ENCODE peak calls at places on chromosomes 16 and 17, in six cellular contexts. One of them, this sample, is unnamed.

GRCh38 chr17:20935740-20936139 is 107.1 kb downstream of the USP22 start:
- DNase-seq in hepatocyte: no peak
- DNase-seq in MM.1S: peak; percentile 13
- DNase-seq in neural progenitor cell: no peak
- DNase-seq in HCT116: no peak
- DNase-seq in GM23338: no peak
- DNase-seq in this sample: peak; percentile 84

GRCh38 chr17:65099941-65100315 is 37.2 kb upstream of the RGS9 start:
- DNase-seq in MM.1S: peak; percentile 50
- DNase-seq in HCT116: peak; percentile 80
- DNase-seq in GM23338: peak; percentile 21
- DNase-seq in neural progenitor cell: no peak
- DNase-seq in hepatocyte: no peak
- DNase-seq in this sample: peak; percentile 94

GRCh38 chr17:40510328-40510648 is 8.9 kb upstream of the TNS4 start:
- DNase-seq in MM.1S: no peak
- DNase-seq in hepatocyte: no peak
- DNase-seq in GM23338: no peak
- DNase-seq in neural progenitor cell: no peak
- DNase-seq in HCT116: peak; percentile 85
- DNase-seq in this sample: peak; percentile 87

GRCh38 chr16:73743665-73744496 is 552.7 kb upstream of the PSMD7 start:
- DNase-seq in MM.1S: no peak
- DNase-seq in HCT116: no peak
- DNase-seq in neural progenitor cell: peak; percentile 54
- DNase-seq in GM23338: peak; percentile 60
- DNase-seq in hepatocyte: no peak
- DNase-seq in this sample: no peak

GRCh38 chr16:10226672-10227306 is 44.6 kb upstream of the GRIN2A start:
- DNase-seq in MM.1S: no peak
- DNase-seq in neural progenitor cell: peak; percentile 31
- DNase-seq in hepatocyte: no peak
- DNase-seq in GM23338: no peak
- DNase-seq in HCT116: no peak
- DNase-seq in this sample: no peak

GRCh38 chr16:30370444-30371247 is at the start of gene TBC1D10B:
- DNase-seq in HCT116: peak; percentile 100
- DNase-seq in neural progenitor cell: peak; percentile 100
- DNase-seq in GM23338: peak; percentile 100
- DNase-seq in MM.1S: peak; percentile 99
- DNase-seq in hepatocyte: peak; percentile 99
- DNase-seq in this sample: peak; percentile 99

GRCh38 chr16:85567101-85567866 is 45.8 kb upstream of the GSE1 start:
- DNase-seq in MM.1S: no peak
- DNase-seq in hepatocyte: no peak
- DNase-seq in GM23338: peak; percentile 56
- DNase-seq in HCT116: no peak
- DNase-seq in neural progenitor cell: no peak
- DNase-seq in this sample: peak; percentile 34

GRCh38 chr17:17385502-17385901 is 82.3 kb downstream of the NT5M start:
- DNase-seq in hepatocyte: no peak
- DNase-seq in HCT116: no peak
- DNase-seq in MM.1S: no peak
- DNase-seq in neural progenitor cell: peak; percentile 40
- DNase-seq in GM23338: no peak
- DNase-seq in this sample: no peak

GRCh38 chr17:18932360-18933055 is 19.5 kb upstream of the SLC5A10 start:
- DNase-seq in HCT116: no peak
- DNase-seq in MM.1S: no peak
- DNase-seq in GM23338: no peak
- DNase-seq in neural progenitor cell: no peak
- DNase-seq in hepatocyte: no peak
- DNase-seq in this sample: no peak

GRCh38 chr16:14309001-14309886 is 238.1 kb downstream of the MRTFB start:
- DNase-seq in HCT116: no peak
- DNase-seq in GM23338: peak; percentile 90
- DNase-seq in hepatocyte: peak; percentile 53
- DNase-seq in neural progenitor cell: peak; percentile 42
- DNase-seq in MM.1S: no peak
- DNase-seq in this sample: peak; percentile 85

GRCh38 chr16:75341934-75342811 is 90.7 kb upstream of the BCAR1 start:
- DNase-seq in neural progenitor cell: no peak
- DNase-seq in MM.1S: no peak
- DNase-seq in hepatocyte: peak; percentile 50
- DNase-seq in HCT116: no peak
- DNase-seq in GM23338: no peak
- DNase-seq in this sample: peak; percentile 88

GRCh38 chr16:82605863-82606620 is 20.7 kb upstream of the CDH13 start:
- DNase-seq in hepatocyte: peak; percentile 20
- DNase-seq in neural progenitor cell: peak; percentile 38
- DNase-seq in GM23338: peak; percentile 81
- DNase-seq in MM.1S: no peak
- DNase-seq in HCT116: no peak
- DNase-seq in this sample: no peak

GRCh38 chr16:85321856-85322271 is 209.6 kb upstream of the CIBAR2 start:
- DNase-seq in hepatocyte: no peak
- DNase-seq in neural progenitor cell: no peak
- DNase-seq in MM.1S: no peak
- DNase-seq in GM23338: no peak
- DNase-seq in HCT116: no peak
- DNase-seq in this sample: no peak

GRCh38 chr16:17408955-17409441 is 61.8 kb downstream of the XYLT1 start:
- DNase-seq in GM23338: no peak
- DNase-seq in hepatocyte: no peak
- DNase-seq in HCT116: no peak
- DNase-seq in neural progenitor cell: no peak
- DNase-seq in MM.1S: peak; percentile 40
- DNase-seq in this sample: no peak

GRCh38 chr17:38751803-38752118 is 780 bp upstream of the PSMB3 start:
- DNase-seq in GM23338: peak; percentile 90
- DNase-seq in MM.1S: peak; percentile 84
- DNase-seq in hepatocyte: peak; percentile 94
- DNase-seq in neural progenitor cell: peak; percentile 94
- DNase-seq in HCT116: peak; percentile 66
- DNase-seq in this sample: peak; percentile 84

GRCh38 chr16:28181557-28181914 is 30.2 kb downstream of the XPO6 start:
- DNase-seq in MM.1S: no peak
- DNase-seq in GM23338: no peak
- DNase-seq in neural progenitor cell: no peak
- DNase-seq in HCT116: peak; percentile 51
- DNase-seq in hepatocyte: peak; percentile 78
- DNase-seq in this sample: peak; percentile 61

GRCh38 chr16:2211923-2212347 is 1.3 kb upstream of the BRICD5 start:
- DNase-seq in neural progenitor cell: no peak
- DNase-seq in GM23338: no peak
- DNase-seq in MM.1S: no peak
- DNase-seq in HCT116: no peak
- DNase-seq in hepatocyte: no peak
- DNase-seq in this sample: no peak

GRCh38 chr16:2212362-2213324 is 2.0 kb upstream of the BRICD5 start:
- DNase-seq in HCT116: no peak
- DNase-seq in GM23338: no peak
- DNase-seq in hepatocyte: no peak
- DNase-seq in MM.1S: no peak
- DNase-seq in neural progenitor cell: no peak
- DNase-seq in this sample: peak; percentile 76

GRCh38 chr16:2213817-2214720 is 571 bp downstream of the PGP start:
- DNase-seq in MM.1S: no peak
- DNase-seq in hepatocyte: peak; percentile 55
- DNase-seq in GM23338: peak; percentile 40
- DNase-seq in HCT116: no peak
- DNase-seq in neural progenitor cell: peak; percentile 51
- DNase-seq in this sample: no peak

GRCh38 chr16:2216330-2216729 is 1.7 kb upstream of the PGP start:
- DNase-seq in hepatocyte: no peak
- DNase-seq in MM.1S: no peak
- DNase-seq in GM23338: no peak
- DNase-seq in neural progenitor cell: no peak
- DNase-seq in HCT116: no peak
- DNase-seq in this sample: no peak

GRCh38 chr16:2214721-2214970 is at the start of gene PGP:
- DNase-seq in neural progenitor cell: no peak
- DNase-seq in GM23338: no peak
- DNase-seq in MM.1S: no peak
- DNase-seq in HCT116: no peak
- DNase-seq in hepatocyte: no peak
- DNase-seq in this sample: no peak
- TF ChIP-seq EZH2 in neural progenitor cell: no peak
- TF ChIP-seq EZH2 in GM23338: no peak
- TF ChIP-seq EZH2 in MM.1S: no peak
- TF ChIP-seq EZH2 in HCT116: no peak
- TF ChIP-seq EZH2 in hepatocyte: no peak
- TF ChIP-seq EZH2 in this sample: no peak

GRCh38 chr16:56848955-56849689 is 15.9 kb upstream of the SLC12A3 start:
- DNase-seq in MM.1S: no peak
- DNase-seq in HCT116: no peak
- DNase-seq in neural progenitor cell: no peak
- DNase-seq in GM23338: no peak
- DNase-seq in hepatocyte: no peak
- DNase-seq in this sample: peak; percentile 64

GRCh38 chr16:56849690-56850680 is 15.0 kb upstream of the SLC12A3 start:
- DNase-seq in HCT116: no peak
- DNase-seq in MM.1S: no peak
- DNase-seq in GM23338: no peak
- DNase-seq in hepatocyte: no peak
- DNase-seq in neural progenitor cell: no peak
- DNase-seq in this sample: no peak

GRCh38 chr16:56852401-56852730 is 12.6 kb upstream of the SLC12A3 start:
- DNase-seq in neural progenitor cell: no peak
- DNase-seq in hepatocyte: no peak
- DNase-seq in GM23338: no peak
- DNase-seq in MM.1S: no peak
- DNase-seq in HCT116: no peak
- DNase-seq in this sample: no peak

GRCh38 chr16:56852968-56853367 is 12.0 kb upstream of the SLC12A3 start:
- DNase-seq in GM23338: no peak
- DNase-seq in HCT116: no peak
- DNase-seq in neural progenitor cell: no peak
- DNase-seq in MM.1S: no peak
- DNase-seq in hepatocyte: no peak
- DNase-seq in this sample: no peak

DNA sequence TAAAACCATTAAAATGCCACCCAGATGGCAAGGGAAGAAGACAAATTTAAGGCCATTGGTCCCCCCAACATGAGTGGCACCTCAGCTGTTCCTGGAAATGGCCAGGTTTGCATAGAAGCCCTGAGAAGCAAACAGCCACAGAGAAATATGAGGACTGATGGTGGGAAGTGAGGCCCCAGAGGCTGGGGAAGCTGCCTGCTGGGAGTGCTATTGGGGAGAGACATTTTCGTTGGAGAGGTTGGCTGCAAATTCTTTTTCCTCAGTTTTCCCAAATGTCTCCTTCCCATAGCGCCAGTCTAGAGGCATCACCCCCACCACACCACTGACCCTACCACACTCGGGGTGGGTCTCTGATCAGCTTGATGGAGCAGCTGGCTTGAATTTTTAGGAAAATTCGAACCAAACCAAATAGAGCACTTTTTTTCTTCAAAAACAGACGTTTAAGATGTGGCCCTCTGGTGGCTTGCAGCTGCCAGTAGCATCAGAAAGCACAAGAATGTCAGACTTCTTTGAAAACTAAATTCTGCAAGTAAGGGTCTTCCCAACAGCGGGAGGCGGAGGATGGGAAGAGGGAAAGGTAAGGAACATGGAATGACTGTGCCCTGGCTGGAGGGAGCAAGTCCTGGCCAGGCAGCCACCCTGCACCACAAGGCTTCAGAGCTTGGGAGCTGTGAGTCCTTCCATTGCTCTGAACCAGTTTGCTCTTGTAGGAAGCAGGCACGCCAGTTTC is 13.2 kb upstream of the SLC12A3 start:
- DNase-seq in hepatocyte: no peak
- DNase-seq in MM.1S: no peak
- DNase-seq in HCT116: no peak
- DNase-seq in GM23338: peak; percentile 82
- DNase-seq in neural progenitor cell: peak; percentile 55
- DNase-seq in this sample: no peak
- TF ChIP-seq CTCF in hepatocyte: peak; percentile 43
- TF ChIP-seq CTCF in MM.1S: peak; percentile 41
- TF ChIP-seq CTCF in HCT116: peak; percentile 59
- TF ChIP-seq CTCF in GM23338: peak; percentile 70
- TF ChIP-seq CTCF in neural progenitor cell: peak; percentile 66
- TF ChIP-seq CTCF in this sample: peak; percentile 49

GRCh38 chr16:76729525-76729924 is 452.3 kb downstream of the CNTNAP4 start:
- DNase-seq in GM23338: peak; percentile 10
- DNase-seq in hepatocyte: peak; percentile 63
- DNase-seq in MM.1S: no peak
- DNase-seq in neural progenitor cell: no peak
- DNase-seq in HCT116: no peak
- DNase-seq in this sample: peak; percentile 78
- TF ChIP-seq EZH2phosphoT487 in GM23338: no peak
- TF ChIP-seq EZH2phosphoT487 in hepatocyte: peak; percentile 99
- TF ChIP-seq EZH2phosphoT487 in MM.1S: no peak
- TF ChIP-seq EZH2phosphoT487 in neural progenitor cell: no peak
- TF ChIP-seq EZH2phosphoT487 in HCT116: no peak
- TF ChIP-seq EZH2phosphoT487 in this sample: no peak

GRCh38 chr17:1228752-1229353 is 41.4 kb upstream of the BHLHA9 start:
- DNase-seq in HCT116: no peak
- DNase-seq in neural progenitor cell: peak; percentile 24
- DNase-seq in MM.1S: no peak
- DNase-seq in GM23338: no peak
- DNase-seq in hepatocyte: no peak
- DNase-seq in this sample: no peak
- TF ChIP-seq EZH2 in HCT116: no peak
- TF ChIP-seq EZH2 in neural progenitor cell: peak; percentile 82
- TF ChIP-seq EZH2 in MM.1S: no peak
- TF ChIP-seq EZH2 in GM23338: peak; percentile 2
- TF ChIP-seq EZH2 in hepatocyte: no peak
- TF ChIP-seq EZH2 in this sample: no peak

GRCh38 chr16:89712476-89712805 is 8.3 kb downstream of the VPS9D1 start:
- DNase-seq in GM23338: no peak
- DNase-seq in hepatocyte: peak; percentile 17
- DNase-seq in neural progenitor cell: peak; percentile 34
- DNase-seq in MM.1S: no peak
- DNase-seq in HCT116: no peak
- DNase-seq in this sample: peak; percentile 18

GRCh38 chr16:89711601-89712475 is 8.9 kb downstream of the VPS9D1 start:
- DNase-seq in HCT116: peak; percentile 73
- DNase-seq in hepatocyte: peak; percentile 70
- DNase-seq in MM.1S: peak; percentile 44
- DNase-seq in neural progenitor cell: peak; percentile 65
- DNase-seq in GM23338: peak; percentile 82
- DNase-seq in this sample: peak; percentile 68

GRCh38 chr16:89709716-89710480 is 8.4 kb upstream of the SPATA2L start:
- DNase-seq in hepatocyte: no peak
- DNase-seq in HCT116: no peak
- DNase-seq in neural progenitor cell: peak; percentile 18
- DNase-seq in GM23338: no peak
- DNase-seq in MM.1S: no peak
- DNase-seq in this sample: no peak

GRCh38 chr16:89709166-89709565 is 7.7 kb upstream of the SPATA2L start:
- DNase-seq in hepatocyte: no peak
- DNase-seq in neural progenitor cell: peak; percentile 63
- DNase-seq in GM23338: peak; percentile 81
- DNase-seq in MM.1S: no peak
- DNase-seq in HCT116: no peak
- DNase-seq in this sample: no peak

GRCh38 chr16:89710709-89711564 is 9.4 kb upstream of the SPATA2L start:
- DNase-seq in MM.1S: no peak
- DNase-seq in neural progenitor cell: peak; percentile 16
- DNase-seq in HCT116: no peak
- DNase-seq in hepatocyte: no peak
- DNase-seq in GM23338: peak; percentile 64
- DNase-seq in this sample: no peak
- TF ChIP-seq CTCF in MM.1S: no peak
- TF ChIP-seq CTCF in neural progenitor cell: no peak
- TF ChIP-seq CTCF in HCT116: no peak
- TF ChIP-seq CTCF in hepatocyte: no peak
- TF ChIP-seq CTCF in GM23338: no peak
- TF ChIP-seq CTCF in this sample: no peak